ENCODE peak calls at places on chromosome 4, in seven cellular contexts. One of them, this sample, is unnamed.

GRCh38 chr4:73867783-73868182 is 1.4 kb upstream of the CXCL1 start:
- DNase-seq in activated CD4-positive, alpha-beta memory T cell treated with anti-CD3 and anti-CD28 coated beads for 36 hours: no peak
- DNase-seq in neural progenitor cell: no peak
- DNase-seq in WTC11: no peak
- DNase-seq in hypothalamus: no peak
- DNase-seq in stimulated activated CD8-positive, alpha-beta memory T cell treated with anti-CD3 and anti-CD28 coated beads, Interleukin-12 subunit alpha, Interleukin-12 subunit beta, amount 100 ng/mL, for 4 hours: no peak
- DNase-seq in endothelial cell: no peak
- DNase-seq in this sample: no peak

GRCh38 chr4:188821500-188821899 is 682.3 kb downstream of the TRIML1 start:
- DNase-seq in activated CD4-positive, alpha-beta memory T cell treated with anti-CD3 and anti-CD28 coated beads for 36 hours: no peak
- DNase-seq in neural progenitor cell: no peak
- DNase-seq in WTC11: no peak
- DNase-seq in hypothalamus: no peak
- DNase-seq in stimulated activated CD8-positive, alpha-beta memory T cell treated with anti-CD3 and anti-CD28 coated beads, Interleukin-12 subunit alpha, Interleukin-12 subunit beta, amount 100 ng/mL, for 4 hours: no peak
- DNase-seq in endothelial cell: no peak
- DNase-seq in this sample: no peak

GRCh38 chr4:119728185-119728584 is 99.6 kb upstream of the PDE5A start:
- DNase-seq in activated CD4-positive, alpha-beta memory T cell treated with anti-CD3 and anti-CD28 coated beads for 36 hours: no peak
- DNase-seq in neural progenitor cell: no peak
- DNase-seq in WTC11: no peak
- DNase-seq in hypothalamus: no peak
- DNase-seq in stimulated activated CD8-positive, alpha-beta memory T cell treated with anti-CD3 and anti-CD28 coated beads, Interleukin-12 subunit alpha, Interleukin-12 subunit beta, amount 100 ng/mL, for 4 hours: no peak
- DNase-seq in endothelial cell: no peak
- DNase-seq in this sample: no peak

GRCh38 chr4:75557696-75558095 is 1.8 kb downstream of the ODAPH start:
- DNase-seq in activated CD4-positive, alpha-beta memory T cell treated with anti-CD3 and anti-CD28 coated beads for 36 hours: no peak
- DNase-seq in neural progenitor cell: no peak
- DNase-seq in WTC11: no peak
- DNase-seq in hypothalamus: no peak
- DNase-seq in stimulated activated CD8-positive, alpha-beta memory T cell treated with anti-CD3 and anti-CD28 coated beads, Interleukin-12 subunit alpha, Interleukin-12 subunit beta, amount 100 ng/mL, for 4 hours: no peak
- DNase-seq in endothelial cell: no peak
- DNase-seq in this sample: no peak

GRCh38 chr4:25065901-25066610 is 35.3 kb upstream of the LGI2 start:
- DNase-seq in activated CD4-positive, alpha-beta memory T cell treated with anti-CD3 and anti-CD28 coated beads for 36 hours: no peak
- DNase-seq in neural progenitor cell: no peak
- DNase-seq in WTC11: no peak
- DNase-seq in hypothalamus: no peak
- DNase-seq in stimulated activated CD8-positive, alpha-beta memory T cell treated with anti-CD3 and anti-CD28 coated beads, Interleukin-12 subunit alpha, Interleukin-12 subunit beta, amount 100 ng/mL, for 4 hours: no peak
- DNase-seq in endothelial cell: no peak
- DNase-seq in this sample: no peak

GRCh38 chr4:1462768-1463075 is 56.5 kb upstream of the NKX1-1 start:
- DNase-seq in activated CD4-positive, alpha-beta memory T cell treated with anti-CD3 and anti-CD28 coated beads for 36 hours: no peak
- DNase-seq in neural progenitor cell: no peak
- DNase-seq in WTC11: no peak
- DNase-seq in hypothalamus: no peak
- DNase-seq in stimulated activated CD8-positive, alpha-beta memory T cell treated with anti-CD3 and anti-CD28 coated beads, Interleukin-12 subunit alpha, Interleukin-12 subunit beta, amount 100 ng/mL, for 4 hours: no peak
- DNase-seq in endothelial cell: no peak
- DNase-seq in this sample: no peak

GRCh38 chr4:123545569-123546122 is 149.1 kb downstream of the SPRY1 start:
- DNase-seq in activated CD4-positive, alpha-beta memory T cell treated with anti-CD3 and anti-CD28 coated beads for 36 hours: no peak
- DNase-seq in neural progenitor cell: no peak
- DNase-seq in WTC11: no peak
- DNase-seq in hypothalamus: no peak
- DNase-seq in stimulated activated CD8-positive, alpha-beta memory T cell treated with anti-CD3 and anti-CD28 coated beads, Interleukin-12 subunit alpha, Interleukin-12 subunit beta, amount 100 ng/mL, for 4 hours: no peak
- DNase-seq in endothelial cell: no peak
- DNase-seq in this sample: no peak

GRCh38 chr4:26584725-26585124 is 841 bp downstream of the TBC1D19 start:
- DNase-seq in activated CD4-positive, alpha-beta memory T cell treated with anti-CD3 and anti-CD28 coated beads for 36 hours: no peak
- DNase-seq in neural progenitor cell: no peak
- DNase-seq in WTC11: no peak
- DNase-seq in hypothalamus: no peak
- DNase-seq in stimulated activated CD8-positive, alpha-beta memory T cell treated with anti-CD3 and anti-CD28 coated beads, Interleukin-12 subunit alpha, Interleukin-12 subunit beta, amount 100 ng/mL, for 4 hours: no peak
- DNase-seq in endothelial cell: no peak
- DNase-seq in this sample: no peak

GRCh38 chr4:82500830-82501229 is 61.0 kb downstream of the TMEM150C start:
- DNase-seq in activated CD4-positive, alpha-beta memory T cell treated with anti-CD3 and anti-CD28 coated beads for 36 hours: no peak
- DNase-seq in neural progenitor cell: peak; percentile 26
- DNase-seq in WTC11: no peak
- DNase-seq in hypothalamus: no peak
- DNase-seq in stimulated activated CD8-positive, alpha-beta memory T cell treated with anti-CD3 and anti-CD28 coated beads, Interleukin-12 subunit alpha, Interleukin-12 subunit beta, amount 100 ng/mL, for 4 hours: no peak
- DNase-seq in endothelial cell: no peak
- DNase-seq in this sample: no peak

GRCh38 chr4:23728393-23728792 is 161.5 kb downstream of the PPARGC1A start:
- DNase-seq in activated CD4-positive, alpha-beta memory T cell treated with anti-CD3 and anti-CD28 coated beads for 36 hours: no peak
- DNase-seq in neural progenitor cell: no peak
- DNase-seq in WTC11: no peak
- DNase-seq in hypothalamus: no peak
- DNase-seq in stimulated activated CD8-positive, alpha-beta memory T cell treated with anti-CD3 and anti-CD28 coated beads, Interleukin-12 subunit alpha, Interleukin-12 subunit beta, amount 100 ng/mL, for 4 hours: no peak
- DNase-seq in endothelial cell: no peak
- DNase-seq in this sample: no peak

GRCh38 chr4:154416183-154416543 is 75.4 kb downstream of the DCHS2 start:
- DNase-seq in activated CD4-positive, alpha-beta memory T cell treated with anti-CD3 and anti-CD28 coated beads for 36 hours: no peak
- DNase-seq in neural progenitor cell: peak; percentile 68
- DNase-seq in WTC11: peak; percentile 59
- DNase-seq in hypothalamus: peak; percentile 9
- DNase-seq in stimulated activated CD8-positive, alpha-beta memory T cell treated with anti-CD3 and anti-CD28 coated beads, Interleukin-12 subunit alpha, Interleukin-12 subunit beta, amount 100 ng/mL, for 4 hours: no peak
- DNase-seq in endothelial cell: peak; percentile 55
- DNase-seq in this sample: no peak

GRCh38 chr4:19005211-19005610 is 983.7 kb upstream of the LCORL start:
- DNase-seq in activated CD4-positive, alpha-beta memory T cell treated with anti-CD3 and anti-CD28 coated beads for 36 hours: no peak
- DNase-seq in neural progenitor cell: no peak
- DNase-seq in WTC11: no peak
- DNase-seq in hypothalamus: no peak
- DNase-seq in stimulated activated CD8-positive, alpha-beta memory T cell treated with anti-CD3 and anti-CD28 coated beads, Interleukin-12 subunit alpha, Interleukin-12 subunit beta, amount 100 ng/mL, for 4 hours: no peak
- DNase-seq in endothelial cell: no peak
- DNase-seq in this sample: no peak

GRCh38 chr4:82380344-82380743 is 6.6 kb upstream of the HNRNPD start:
- DNase-seq in activated CD4-positive, alpha-beta memory T cell treated with anti-CD3 and anti-CD28 coated beads for 36 hours: no peak
- DNase-seq in neural progenitor cell: no peak
- DNase-seq in WTC11: no peak
- DNase-seq in hypothalamus: no peak
- DNase-seq in stimulated activated CD8-positive, alpha-beta memory T cell treated with anti-CD3 and anti-CD28 coated beads, Interleukin-12 subunit alpha, Interleukin-12 subunit beta, amount 100 ng/mL, for 4 hours: no peak
- DNase-seq in endothelial cell: no peak
- DNase-seq in this sample: peak; percentile 12

GRCh38 chr4:70815370-70815769 is 24.3 kb downstream of the GRSF1 start:
- DNase-seq in activated CD4-positive, alpha-beta memory T cell treated with anti-CD3 and anti-CD28 coated beads for 36 hours: no peak
- DNase-seq in neural progenitor cell: no peak
- DNase-seq in WTC11: no peak
- DNase-seq in hypothalamus: no peak
- DNase-seq in stimulated activated CD8-positive, alpha-beta memory T cell treated with anti-CD3 and anti-CD28 coated beads, Interleukin-12 subunit alpha, Interleukin-12 subunit beta, amount 100 ng/mL, for 4 hours: no peak
- DNase-seq in endothelial cell: no peak
- DNase-seq in this sample: no peak

GRCh38 chr4:105265689-105266088 is 119.0 kb downstream of the TET2 start:
- DNase-seq in activated CD4-positive, alpha-beta memory T cell treated with anti-CD3 and anti-CD28 coated beads for 36 hours: no peak
- DNase-seq in neural progenitor cell: no peak
- DNase-seq in WTC11: no peak
- DNase-seq in hypothalamus: no peak
- DNase-seq in stimulated activated CD8-positive, alpha-beta memory T cell treated with anti-CD3 and anti-CD28 coated beads, Interleukin-12 subunit alpha, Interleukin-12 subunit beta, amount 100 ng/mL, for 4 hours: no peak
- DNase-seq in endothelial cell: no peak
- DNase-seq in this sample: no peak

GRCh38 chr4:172897046-172897445 is 271.6 kb upstream of the GALNT7 start:
- DNase-seq in activated CD4-positive, alpha-beta memory T cell treated with anti-CD3 and anti-CD28 coated beads for 36 hours: no peak
- DNase-seq in neural progenitor cell: no peak
- DNase-seq in WTC11: no peak
- DNase-seq in hypothalamus: no peak
- DNase-seq in stimulated activated CD8-positive, alpha-beta memory T cell treated with anti-CD3 and anti-CD28 coated beads, Interleukin-12 subunit alpha, Interleukin-12 subunit beta, amount 100 ng/mL, for 4 hours: no peak
- DNase-seq in endothelial cell: no peak
- DNase-seq in this sample: no peak

GRCh38 chr4:1757836-1758235 is 35.3 kb upstream of the FGFR3 start:
- DNase-seq in activated CD4-positive, alpha-beta memory T cell treated with anti-CD3 and anti-CD28 coated beads for 36 hours: no peak
- DNase-seq in neural progenitor cell: no peak
- DNase-seq in WTC11: no peak
- DNase-seq in hypothalamus: no peak
- DNase-seq in stimulated activated CD8-positive, alpha-beta memory T cell treated with anti-CD3 and anti-CD28 coated beads, Interleukin-12 subunit alpha, Interleukin-12 subunit beta, amount 100 ng/mL, for 4 hours: no peak
- DNase-seq in endothelial cell: no peak
- DNase-seq in this sample: no peak

GRCh38 chr4:38180456-38180855 is 220.3 kb downstream of the PTTG2 start:
- DNase-seq in activated CD4-positive, alpha-beta memory T cell treated with anti-CD3 and anti-CD28 coated beads for 36 hours: no peak
- DNase-seq in neural progenitor cell: no peak
- DNase-seq in WTC11: no peak
- DNase-seq in hypothalamus: no peak
- DNase-seq in stimulated activated CD8-positive, alpha-beta memory T cell treated with anti-CD3 and anti-CD28 coated beads, Interleukin-12 subunit alpha, Interleukin-12 subunit beta, amount 100 ng/mL, for 4 hours: no peak
- DNase-seq in endothelial cell: no peak
- DNase-seq in this sample: no peak

GRCh38 chr4:159169903-159170302 is 67.0 kb downstream of the RAPGEF2 start:
- DNase-seq in activated CD4-positive, alpha-beta memory T cell treated with anti-CD3 and anti-CD28 coated beads for 36 hours: no peak
- DNase-seq in neural progenitor cell: no peak
- DNase-seq in WTC11: no peak
- DNase-seq in hypothalamus: no peak
- DNase-seq in stimulated activated CD8-positive, alpha-beta memory T cell treated with anti-CD3 and anti-CD28 coated beads, Interleukin-12 subunit alpha, Interleukin-12 subunit beta, amount 100 ng/mL, for 4 hours: no peak
- DNase-seq in endothelial cell: no peak
- DNase-seq in this sample: no peak

GRCh38 chr4:8252301-8253173 is 17.0 kb upstream of the HTRA3 start:
- DNase-seq in activated CD4-positive, alpha-beta memory T cell treated with anti-CD3 and anti-CD28 coated beads for 36 hours: no peak
- DNase-seq in neural progenitor cell: no peak
- DNase-seq in WTC11: no peak
- DNase-seq in hypothalamus: no peak
- DNase-seq in stimulated activated CD8-positive, alpha-beta memory T cell treated with anti-CD3 and anti-CD28 coated beads, Interleukin-12 subunit alpha, Interleukin-12 subunit beta, amount 100 ng/mL, for 4 hours: no peak
- DNase-seq in endothelial cell: no peak
- DNase-seq in this sample: no peak

GRCh38 chr4:21811576-21811975 is 137.0 kb downstream of the KCNIP4 start:
- DNase-seq in activated CD4-positive, alpha-beta memory T cell treated with anti-CD3 and anti-CD28 coated beads for 36 hours: no peak
- DNase-seq in neural progenitor cell: no peak
- DNase-seq in WTC11: no peak
- DNase-seq in hypothalamus: no peak
- DNase-seq in stimulated activated CD8-positive, alpha-beta memory T cell treated with anti-CD3 and anti-CD28 coated beads, Interleukin-12 subunit alpha, Interleukin-12 subunit beta, amount 100 ng/mL, for 4 hours: no peak
- DNase-seq in endothelial cell: no peak
- DNase-seq in this sample: no peak

GRCh38 chr4:184616633-184617471 is 32.4 kb downstream of the CASP3 start:
- DNase-seq in activated CD4-positive, alpha-beta memory T cell treated with anti-CD3 and anti-CD28 coated beads for 36 hours: no peak
- DNase-seq in neural progenitor cell: no peak
- DNase-seq in WTC11: no peak
- DNase-seq in hypothalamus: no peak
- DNase-seq in stimulated activated CD8-positive, alpha-beta memory T cell treated with anti-CD3 and anti-CD28 coated beads, Interleukin-12 subunit alpha, Interleukin-12 subunit beta, amount 100 ng/mL, for 4 hours: no peak
- DNase-seq in endothelial cell: no peak
- DNase-seq in this sample: no peak